ENCODE peak calls at places on chromosomes 5 and 9, in four cellular contexts. F is ELR, E is HS-27A, L is aorta. A is an unnamed sample.
A peak's percentile ranks its signal among the peaks of the same experiment; 100 is the strongest.

GRCh38 chr5:36662291-36662851 is 56.0 kb downstream of the SLC1A3 start:
- DNase-seq in F (no peak), E (no peak), L (no peak), A (no peak)

GRCh38 chr5:74233091-74233490 is 407.4 kb downstream of the ENC1 start:
- DNase-seq in L (no peak), F (no peak), E (no peak), A (no peak)

GRCh38 chr5:89105171-89105695 is 222.2 kb upstream of the MEF2C start:
- DNase-seq in E (no peak), L (no peak), F (peak; percentile 6), A (no peak)

GRCh38 chr5:142979636-142980035 is 209.5 kb downstream of the ARHGAP26 start:
- DNase-seq in E (no peak), F (peak; percentile 22), L (no peak), A (no peak)

GRCh38 chr5:142323480-142324376 is 1.1 kb downstream of the SPRY4 start:
- DNase-seq in E (no peak), F (no peak), L (peak; percentile 67), A (peak; percentile 38)

GRCh38 chr9:134436356-134436717 is 110.1 kb downstream of the RXRA start:
- DNase-seq in F (no peak), E (no peak), L (no peak), A (no peak)

GRCh38 chr5:89260254-89260653 is 377.3 kb upstream of the MEF2C start:
- DNase-seq in E (no peak), F (no peak), L (no peak), A (no peak)

GRCh38 chr9:99628843-99629242 is 192.8 kb upstream of the NR4A3 start:
- DNase-seq in E (no peak), F (no peak), L (no peak), A (no peak)